ENCODE peak calls at places on chromosome 1, in ten cellular contexts. One of them, this sample, is unnamed.

GRCh38 chr1:183379951-183380350 is 38.2 kb downstream of the NMNAT2 start:
- DNase-seq in breast epithelium: no peak
- DNase-seq in heart right ventricle: no peak
- DNase-seq in pancreas: no peak
- DNase-seq in aorta: no peak
- DNase-seq in MM.1S: no peak
- DNase-seq in right lobe of liver: no peak
- DNase-seq in lung: no peak
- DNase-seq in ovary: no peak
- DNase-seq in cardiac muscle cell: no peak
- DNase-seq in this sample: no peak

GRCh38 chr1:28392027-28392652 is 22.6 kb downstream of the PHACTR4 start:
- DNase-seq in breast epithelium: no peak
- DNase-seq in heart right ventricle: no peak
- DNase-seq in pancreas: no peak
- DNase-seq in aorta: no peak
- DNase-seq in MM.1S: no peak
- DNase-seq in right lobe of liver: no peak
- DNase-seq in lung: no peak
- DNase-seq in ovary: no peak
- DNase-seq in cardiac muscle cell: no peak
- DNase-seq in this sample: no peak

GRCh38 chr1:245079021-245079609 is 75.7 kb upstream of the KIF26B start:
- DNase-seq in breast epithelium: no peak
- DNase-seq in heart right ventricle: no peak
- DNase-seq in pancreas: no peak
- DNase-seq in aorta: no peak
- DNase-seq in MM.1S: peak; percentile 32
- DNase-seq in right lobe of liver: no peak
- DNase-seq in lung: no peak
- DNase-seq in ovary: no peak
- DNase-seq in cardiac muscle cell: peak; percentile 52
- DNase-seq in this sample: no peak

GRCh38 chr1:27071049-27071416 is 58.4 kb upstream of the TENT5B start:
- DNase-seq in breast epithelium: peak; percentile 60
- DNase-seq in heart right ventricle: no peak
- DNase-seq in pancreas: no peak
- DNase-seq in aorta: no peak
- DNase-seq in MM.1S: no peak
- DNase-seq in right lobe of liver: no peak
- DNase-seq in lung: no peak
- DNase-seq in ovary: no peak
- DNase-seq in cardiac muscle cell: peak; percentile 32
- DNase-seq in this sample: no peak

GRCh38 chr1:160097911-160098851 is at the start of gene IGSF8:
- DNase-seq in breast epithelium: peak; percentile 89
- DNase-seq in heart right ventricle: peak; percentile 95
- DNase-seq in pancreas: peak; percentile 97
- DNase-seq in aorta: peak; percentile 98
- DNase-seq in MM.1S: peak; percentile 94
- DNase-seq in right lobe of liver: peak; percentile 94
- DNase-seq in lung: peak; percentile 92
- DNase-seq in ovary: peak; percentile 93
- DNase-seq in cardiac muscle cell: peak; percentile 93
- DNase-seq in this sample: peak; percentile 92

GRCh38 chr1:9224664-9225410 is 9.7 kb upstream of the H6PD start:
- DNase-seq in breast epithelium: no peak
- DNase-seq in heart right ventricle: no peak
- DNase-seq in pancreas: no peak
- DNase-seq in aorta: no peak
- DNase-seq in MM.1S: no peak
- DNase-seq in right lobe of liver: no peak
- DNase-seq in lung: no peak
- DNase-seq in ovary: no peak
- DNase-seq in cardiac muscle cell: no peak
- DNase-seq in this sample: no peak

GRCh38 chr1:185444651-185445050 is 127.6 kb upstream of the IVNS1ABP start:
- DNase-seq in breast epithelium: no peak
- DNase-seq in heart right ventricle: no peak
- DNase-seq in pancreas: no peak
- DNase-seq in aorta: no peak
- DNase-seq in MM.1S: no peak
- DNase-seq in right lobe of liver: no peak
- DNase-seq in lung: no peak
- DNase-seq in ovary: no peak
- DNase-seq in cardiac muscle cell: no peak
- DNase-seq in this sample: no peak

GRCh38 chr1:64470670-64471217 is 815 bp downstream of the CACHD1 start:
- DNase-seq in breast epithelium: no peak
- DNase-seq in heart right ventricle: peak; percentile 9
- DNase-seq in pancreas: peak; percentile 85
- DNase-seq in aorta: peak; percentile 81
- DNase-seq in MM.1S: no peak
- DNase-seq in right lobe of liver: no peak
- DNase-seq in lung: no peak
- DNase-seq in ovary: peak; percentile 48
- DNase-seq in cardiac muscle cell: peak; percentile 65
- DNase-seq in this sample: no peak

GRCh38 chr1:29744684-29745490 is 508.6 kb downstream of the PTPRU start:
- DNase-seq in breast epithelium: no peak
- DNase-seq in heart right ventricle: no peak
- DNase-seq in pancreas: no peak
- DNase-seq in aorta: no peak
- DNase-seq in MM.1S: no peak
- DNase-seq in right lobe of liver: no peak
- DNase-seq in lung: no peak
- DNase-seq in ovary: no peak
- DNase-seq in cardiac muscle cell: no peak
- DNase-seq in this sample: no peak

GRCh38 chr1:179867493-179868330 is 9.9 kb downstream of the TOR1AIP2 start:
- DNase-seq in breast epithelium: no peak
- DNase-seq in heart right ventricle: peak; percentile 25
- DNase-seq in pancreas: no peak
- DNase-seq in aorta: no peak
- DNase-seq in MM.1S: peak; percentile 45
- DNase-seq in right lobe of liver: no peak
- DNase-seq in lung: peak; percentile 36
- DNase-seq in ovary: peak; percentile 51
- DNase-seq in cardiac muscle cell: peak; percentile 75
- DNase-seq in this sample: peak; percentile 47

GRCh38 chr1:106831511-106831910 is 225.0 kb upstream of the PRMT6 start:
- DNase-seq in breast epithelium: no peak
- DNase-seq in heart right ventricle: no peak
- DNase-seq in pancreas: no peak
- DNase-seq in aorta: no peak
- DNase-seq in MM.1S: no peak
- DNase-seq in right lobe of liver: no peak
- DNase-seq in lung: peak; percentile 32
- DNase-seq in ovary: no peak
- DNase-seq in cardiac muscle cell: no peak
- DNase-seq in this sample: no peak

GRCh38 chr1:112454316-112454715 is 54.4 kb upstream of the WNT2B start:
- DNase-seq in breast epithelium: no peak
- DNase-seq in heart right ventricle: no peak
- DNase-seq in pancreas: no peak
- DNase-seq in aorta: no peak
- DNase-seq in MM.1S: no peak
- DNase-seq in right lobe of liver: no peak
- DNase-seq in lung: no peak
- DNase-seq in ovary: no peak
- DNase-seq in cardiac muscle cell: no peak
- DNase-seq in this sample: no peak
- H3K36me3 ChIP-seq in breast epithelium: no peaks in the 10 kb centered on the region
- H3K36me3 ChIP-seq in heart right ventricle: peaks cover 22% of the 10 kb centered on the region
- H3K36me3 ChIP-seq in pancreas: peaks cover 9% of the 10 kb centered on the region
- H3K36me3 ChIP-seq in aorta: peaks cover 10% of the 10 kb centered on the region
- H3K36me3 ChIP-seq in MM.1S: no peaks in the 10 kb centered on the region
- H3K36me3 ChIP-seq in right lobe of liver: peaks cover 12% of the 10 kb centered on the region
- H3K36me3 ChIP-seq in lung: peaks cover 23% of the 10 kb centered on the region
- H3K36me3 ChIP-seq in ovary: no peaks in the 10 kb centered on the region
- H3K36me3 ChIP-seq in cardiac muscle cell: peaks cover 38% of the 10 kb centered on the region
- H3K36me3 ChIP-seq in this sample: no peaks in the 10 kb centered on the region

DNA sequence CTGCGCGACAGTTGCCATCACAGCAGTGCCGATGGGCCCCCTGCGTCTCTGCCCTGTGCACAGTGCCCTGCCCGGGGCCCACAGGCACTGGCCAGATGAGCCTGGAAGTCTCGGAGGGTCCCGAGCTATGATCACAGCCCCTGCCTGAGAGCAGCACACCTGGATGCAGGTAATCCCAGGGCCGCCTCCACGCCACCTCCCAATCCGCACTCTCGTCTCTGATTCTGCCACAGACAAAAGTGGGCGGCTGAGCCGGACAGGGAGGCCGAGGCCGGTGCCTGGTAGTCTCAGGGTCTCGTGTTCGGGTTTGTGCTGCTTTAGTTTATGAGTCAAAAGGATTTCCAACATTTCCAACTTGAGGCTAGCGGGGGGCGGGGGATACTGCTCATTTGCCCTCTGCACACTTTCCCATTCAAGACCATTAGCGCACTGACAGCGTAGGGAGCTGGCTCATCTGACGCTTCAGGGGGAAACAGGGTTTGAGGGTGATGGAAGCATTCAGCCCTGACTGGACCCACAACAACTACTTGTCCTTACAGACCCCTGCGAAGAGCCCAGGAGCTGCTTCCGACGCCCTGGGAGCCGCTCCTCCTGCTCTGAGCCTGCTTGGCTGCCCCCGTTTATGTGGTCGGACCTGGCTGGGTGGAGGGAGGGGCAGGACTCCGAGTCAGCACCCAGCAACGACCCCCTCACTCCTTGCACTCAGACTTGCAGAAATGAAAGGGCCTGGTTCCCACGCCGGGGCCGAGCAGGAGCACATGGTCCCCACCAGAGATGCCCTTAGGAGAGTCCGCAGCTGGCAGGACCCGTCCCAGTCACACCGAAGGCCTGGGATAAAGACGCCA is 1.8 kb upstream of the TTC34 start:
- DNase-seq in breast epithelium: no peak
- DNase-seq in heart right ventricle: no peak
- DNase-seq in pancreas: peak; percentile 47
- DNase-seq in aorta: peak; percentile 57
- DNase-seq in MM.1S: no peak
- DNase-seq in right lobe of liver: no peak
- DNase-seq in lung: no peak
- DNase-seq in ovary: no peak
- DNase-seq in cardiac muscle cell: no peak
- DNase-seq in this sample: no peak
- H3K9me3 ChIP-seq in breast epithelium: no peaks in the 10 kb centered on the region
- H3K9me3 ChIP-seq in heart right ventricle: no peaks in the 10 kb centered on the region
- H3K9me3 ChIP-seq in pancreas: no peaks in the 10 kb centered on the region
- H3K9me3 ChIP-seq in aorta: no peaks in the 10 kb centered on the region
- H3K9me3 ChIP-seq in MM.1S: no peaks in the 10 kb centered on the region
- H3K9me3 ChIP-seq in right lobe of liver: no peaks in the 10 kb centered on the region
- H3K9me3 ChIP-seq in lung: peaks cover 2% of the 10 kb centered on the region
- H3K9me3 ChIP-seq in ovary: no peaks in the 10 kb centered on the region
- H3K9me3 ChIP-seq in cardiac muscle cell: no peaks in the 10 kb centered on the region
- H3K9me3 ChIP-seq in this sample: no peaks in the 10 kb centered on the region

DNA sequence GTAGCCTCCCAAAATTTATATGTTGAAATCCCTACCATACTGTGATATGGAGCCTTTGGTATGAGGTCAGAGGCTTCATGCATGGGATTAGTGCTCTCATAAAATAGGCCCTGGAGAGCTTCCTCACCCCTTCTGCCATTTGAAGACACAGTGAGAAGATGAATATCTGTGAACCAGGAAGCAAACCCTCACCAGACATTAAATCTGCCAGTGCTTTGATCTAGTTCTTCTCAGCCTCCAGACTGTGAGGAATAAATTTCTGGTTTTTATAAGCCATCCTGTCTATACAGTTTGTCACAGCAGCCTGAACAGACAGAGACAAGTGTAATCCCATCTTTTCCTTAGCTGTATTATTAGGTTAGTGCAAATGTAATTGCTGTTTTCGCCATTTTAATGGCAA is 88.4 kb downstream of the OLFML2B start:
- DNase-seq in breast epithelium: no peak
- DNase-seq in heart right ventricle: no peak
- DNase-seq in pancreas: no peak
- DNase-seq in aorta: no peak
- DNase-seq in MM.1S: no peak
- DNase-seq in right lobe of liver: no peak
- DNase-seq in lung: no peak
- DNase-seq in ovary: no peak
- DNase-seq in cardiac muscle cell: no peak
- DNase-seq in this sample: peak; percentile 4
- H3K4me3 ChIP-seq in breast epithelium: no peak overlapping the region
- H3K4me3 ChIP-seq in heart right ventricle: no peak overlapping the region
- H3K4me3 ChIP-seq in pancreas: no peak overlapping the region
- H3K4me3 ChIP-seq in aorta: no peak overlapping the region
- H3K4me3 ChIP-seq in MM.1S: no peak overlapping the region
- H3K4me3 ChIP-seq in right lobe of liver: no peak overlapping the region
- H3K4me3 ChIP-seq in lung: no peak overlapping the region
- H3K4me3 ChIP-seq in ovary: no peak overlapping the region
- H3K4me3 ChIP-seq in cardiac muscle cell: no peak overlapping the region
- H3K4me3 ChIP-seq in this sample: no peak overlapping the region

GRCh38 chr1:224312025-224312424 is 17.9 kb downstream of the NVL start:
- DNase-seq in breast epithelium: no peak
- DNase-seq in heart right ventricle: no peak
- DNase-seq in pancreas: no peak
- DNase-seq in aorta: no peak
- DNase-seq in MM.1S: no peak
- DNase-seq in right lobe of liver: no peak
- DNase-seq in lung: no peak
- DNase-seq in ovary: no peak
- DNase-seq in cardiac muscle cell: no peak
- DNase-seq in this sample: no peak
- H3K36me3 ChIP-seq in breast epithelium: no peaks in the 10 kb centered on the region
- H3K36me3 ChIP-seq in heart right ventricle: peaks cover 21% of the 10 kb centered on the region
- H3K36me3 ChIP-seq in pancreas: peaks cover 2% of the 10 kb centered on the region
- H3K36me3 ChIP-seq in aorta: no peaks in the 10 kb centered on the region
- H3K36me3 ChIP-seq in MM.1S: peaks cover 14% of the 10 kb centered on the region
- H3K36me3 ChIP-seq in right lobe of liver: peaks cover 35% of the 10 kb centered on the region
- H3K36me3 ChIP-seq in lung: peaks cover 27% of the 10 kb centered on the region
- H3K36me3 ChIP-seq in ovary: no peaks in the 10 kb centered on the region
- H3K36me3 ChIP-seq in cardiac muscle cell: peaks cover 14% of the 10 kb centered on the region
- H3K36me3 ChIP-seq in this sample: peaks cover 30% of the 10 kb centered on the region

This sample was measured in CD4-positive, alpha-beta memory T cell.